ENCODE peak calls at places on chromosome 2, in five cellular contexts. S is A673; C is Panc1; D is AG04450; K is stimulated activated CD4-positive, alpha-beta T cell treated with anti-CD3 and anti-CD28 coated beads, Interleukin-1b, Interleukin-23, amount 100 ng/mL, for 24 hours. E is an unnamed sample.

GRCh38 chr2:105411720-105412407 is 13.0 kb upstream of the FHL2 start:
- DNase-seq in C (no peak), D (no peak), K (no peak), S (no peak), E (no peak)

GRCh38 chr2:67046568-67046967 is 350.6 kb upstream of the ETAA1 start:
- DNase-seq in K (no peak), D (no peak), S (no peak), C (no peak), E (no peak)

GRCh38 chr2:43469094-43469493 is 126.7 kb downstream of the THADA start:
- DNase-seq in S (no peak), K (no peak), C (no peak), D (no peak), E (no peak)

GRCh38 chr2:127143851-127144782 is 37.2 kb upstream of the BIN1 start:
- DNase-seq in C (no peak), D (no peak), S (no peak), K (no peak), E (no peak)

GRCh38 chr2:218024871-218025270 is 22.1 kb upstream of the TNS1 start:
- DNase-seq in D (no peak), K (no peak), S (no peak), C (no peak), E (no peak)

GRCh38 chr2:134245340-134245984 is 8.4 kb upstream of the MGAT5 start:
- DNase-seq in S (peak; percentile 66), C (peak; percentile 36), D (no peak), K (peak; percentile 62), E (peak; percentile 41)

GRCh38 chr2:8312861-8313768 is 368.7 kb upstream of the ID2 start:
- DNase-seq in K (no peak), C (no peak), S (peak; percentile 90), D (no peak), E (no peak)

GRCh38 chr2:241234066-241234790 is 45.8 kb downstream of the ANO7 start:
- DNase-seq in S (no peak), K (no peak), D (no peak), C (no peak), E (no peak)

GRCh38 chr2:112588611-112589045 is 4.2 kb downstream of the CHCHD5 start:
- DNase-seq in D (no peak), C (no peak), S (no peak), K (no peak), E (no peak)

GRCh38 chr2:39780825-39781600 is 2.0 kb upstream of the THUMPD2 start:
- DNase-seq in D (no peak), C (no peak), S (no peak), K (no peak), E (no peak)

GRCh38 chr2:237156131-237156856 is 70.6 kb downstream of the COPS8 start:
- DNase-seq in D (peak; percentile 60), K (peak; percentile 42), S (no peak), C (no peak), E (no peak)

GRCh38 chr2:42854207-42854818 is 61.9 kb upstream of the HAAO start:
- DNase-seq in S (no peak), K (no peak), D (no peak), C (no peak), E (no peak)

GRCh38 chr2:238285653-238286082 is 2.7 kb downstream of the PER2 start:
- DNase-seq in C (no peak), S (no peak), K (no peak), D (peak; percentile 85), E (no peak)

GRCh38 chr2:186518945-186519344 is 32.9 kb downstream of the ZC3H15 start:
- DNase-seq in S (peak; percentile 33), C (no peak), D (no peak), K (no peak), E (no peak)

GRCh38 chr2:168189835-168190426 is 57.5 kb downstream of the STK39 start:
- DNase-seq in D (peak; percentile 27), K (no peak), C (no peak), S (no peak), E (peak; percentile 33)

GRCh38 chr2:50872543-50872942 is 159.4 kb downstream of the NRXN1 start:
- DNase-seq in S (no peak), D (no peak), K (no peak), C (no peak), E (no peak)

GRCh38 chr2:197356136-197356535 is 45.6 kb upstream of the ANKRD44 start:
- DNase-seq in K (no peak), S (peak; percentile 44), C (no peak), D (no peak), E (no peak)

GRCh38 chr2:154130821-154131220 is 259.1 kb downstream of the GALNT13 start:
- DNase-seq in D (no peak), K (no peak), S (no peak), C (no peak), E (no peak)

GRCh38 chr2:239399404-239399999 is 1.3 kb downstream of the HDAC4 start:
- DNase-seq in D (no peak), S (peak; percentile 37), K (no peak), C (no peak), E (no peak)

GRCh38 chr2:215136669-215137328 is 1.6 kb downstream of the ABCA12 start:
- DNase-seq in S (peak; percentile 18), D (no peak), C (no peak), K (no peak), E (no peak)

GRCh38 chr2:165624139-165624803 is 154.8 kb downstream of the CSRNP3 start:
- DNase-seq in D (no peak), C (no peak), K (no peak), S (no peak), E (no peak)

GRCh38 chr2:200308001-200308400 is 1.5 kb downstream of the SPATS2L start:
- DNase-seq in D (no peak), K (no peak), S (no peak), C (no peak), E (no peak)

GRCh38 chr2:178806543-178806942 is 680 bp downstream of the TTN start:
- DNase-seq in S (no peak), D (no peak), C (no peak), K (no peak), E (no peak)

GRCh38 chr2:55693181-55694125 is at the start of gene PNPT1:
- DNase-seq in K (peak; percentile 92), D (peak; percentile 81), C (peak; percentile 93), S (peak; percentile 97), E (peak; percentile 61)

GRCh38 chr2:111068435-111069058 is 52.2 kb upstream of the BCL2L11 start:
- DNase-seq in D (no peak), S (no peak), K (no peak), C (no peak), E (no peak)

GRCh38 chr2:220555961-220556360 is 928.5 kb downstream of the SLC4A3 start:
- DNase-seq in S (peak; percentile 12), C (no peak), D (no peak), K (no peak), E (no peak)

GRCh38 chr2:137886432-137886831 is 77.8 kb upstream of the HNMT start:
- DNase-seq in K (no peak), D (no peak), C (no peak), S (peak; percentile 4), E (no peak)

GRCh38 chr2:33412920-33413319 is 63.5 kb upstream of the RASGRP3 start:
- DNase-seq in D (no peak), K (no peak), C (no peak), S (peak; percentile 48), E (no peak)

GRCh38 chr2:38076710-38077430 is 919 bp upstream of the CYP1B1 start:
- DNase-seq in C (no peak), S (peak; percentile 81), K (peak; percentile 74), D (peak; percentile 42), E (no peak)

GRCh38 chr2:73228631-73229030 is 4.4 kb downstream of the PRADC1 start:
- DNase-seq in C (no peak), S (no peak), K (no peak), D (no peak), E (no peak)

GRCh38 chr2:111227716-111228141 is 107.0 kb downstream of the BCL2L11 start:
- DNase-seq in C (no peak), K (no peak), S (peak; percentile 51), D (peak; percentile 26), E (no peak)

GRCh38 chr2:61951876-61952275 is 46.4 kb downstream of the COMMD1 start:
- DNase-seq in C (no peak), D (no peak), K (no peak), S (no peak), E (no peak)

GRCh38 chr2:75020476-75020875 is 62.0 kb downstream of the POLE4 start:
- DNase-seq in C (no peak), S (no peak), D (no peak), K (no peak), E (no peak)

E was measured in glomerular endothelial cell.